ENCODE peak calls at places on chromosomes 13 and 19, in ten cellular contexts. One of them, this sample, is unnamed.

GRCh38 chr19:53792721-53793433 is 31.2 kb downstream of the NLRP12 start:
- DNase-seq in CD4-positive, alpha-beta T cell: peak
- DNase-seq in left lung: peak
- DNase-seq in GM23338: peak
- DNase-seq in bronchial epithelial cell: peak
- DNase-seq in endothelial cell: peak
- DNase-seq in heart right ventricle: peak
- DNase-seq in colonic mucosa: peak
- DNase-seq in uterus: peak
- DNase-seq in CD8-positive, alpha-beta T cell: peak
- DNase-seq in this sample: peak

GRCh38 chr19:4172861-4173473 is 9.4 kb downstream of the SIRT6 start:
- DNase-seq in heart right ventricle: peak
- DNase-seq in colonic mucosa: peak
- DNase-seq in left lung: peak
- DNase-seq in CD4-positive, alpha-beta T cell: peak
- DNase-seq in endothelial cell: peak
- DNase-seq in uterus: no peak
- DNase-seq in GM23338: peak
- DNase-seq in CD8-positive, alpha-beta T cell: peak
- DNase-seq in bronchial epithelial cell: no peak
- DNase-seq in this sample: no peak

GRCh38 chr19:32337176-32337808 is 8.1 kb upstream of the ZNF507 start:
- DNase-seq in endothelial cell: no peak
- DNase-seq in left lung: no peak
- DNase-seq in colonic mucosa: no peak
- DNase-seq in CD4-positive, alpha-beta T cell: no peak
- DNase-seq in bronchial epithelial cell: no peak
- DNase-seq in CD8-positive, alpha-beta T cell: no peak
- DNase-seq in uterus: no peak
- DNase-seq in heart right ventricle: no peak
- DNase-seq in GM23338: no peak
- DNase-seq in this sample: no peak

GRCh38 chr13:40762849-40763248 is 8.1 kb downstream of the MRPS31 start:
- DNase-seq in CD8-positive, alpha-beta T cell: no peak
- DNase-seq in GM23338: no peak
- DNase-seq in endothelial cell: no peak
- DNase-seq in heart right ventricle: no peak
- DNase-seq in CD4-positive, alpha-beta T cell: no peak
- DNase-seq in uterus: no peak
- DNase-seq in left lung: no peak
- DNase-seq in colonic mucosa: no peak
- DNase-seq in bronchial epithelial cell: no peak
- DNase-seq in this sample: no peak

GRCh38 chr19:49442354-49442753 is 1.0 kb upstream of the SLC17A7 start:
- DNase-seq in heart right ventricle: peak
- DNase-seq in uterus: peak
- DNase-seq in endothelial cell: no peak
- DNase-seq in CD8-positive, alpha-beta T cell: no peak
- DNase-seq in colonic mucosa: no peak
- DNase-seq in GM23338: peak
- DNase-seq in bronchial epithelial cell: no peak
- DNase-seq in left lung: no peak
- DNase-seq in CD4-positive, alpha-beta T cell: no peak
- DNase-seq in this sample: no peak

GRCh38 chr13:43331676-43332075 is 308.3 kb downstream of the DNAJC15 start:
- DNase-seq in colonic mucosa: no peak
- DNase-seq in CD4-positive, alpha-beta T cell: no peak
- DNase-seq in heart right ventricle: no peak
- DNase-seq in left lung: no peak
- DNase-seq in uterus: no peak
- DNase-seq in GM23338: no peak
- DNase-seq in bronchial epithelial cell: peak
- DNase-seq in CD8-positive, alpha-beta T cell: no peak
- DNase-seq in endothelial cell: no peak
- DNase-seq in this sample: no peak

GRCh38 chr19:1445932-1446712 is 3.8 kb upstream of the APC2 start:
- DNase-seq in GM23338: peak
- DNase-seq in left lung: peak
- DNase-seq in CD4-positive, alpha-beta T cell: no peak
- DNase-seq in CD8-positive, alpha-beta T cell: no peak
- DNase-seq in colonic mucosa: no peak
- DNase-seq in uterus: no peak
- DNase-seq in endothelial cell: peak
- DNase-seq in heart right ventricle: no peak
- DNase-seq in bronchial epithelial cell: no peak
- DNase-seq in this sample: peak

GRCh38 chr19:51294211-51294976 is 17.1 kb upstream of the IGLON5 start:
- DNase-seq in bronchial epithelial cell: no peak
- DNase-seq in endothelial cell: no peak
- DNase-seq in GM23338: peak
- DNase-seq in CD4-positive, alpha-beta T cell: no peak
- DNase-seq in heart right ventricle: no peak
- DNase-seq in colonic mucosa: no peak
- DNase-seq in uterus: no peak
- DNase-seq in CD8-positive, alpha-beta T cell: no peak
- DNase-seq in left lung: no peak
- DNase-seq in this sample: no peak

GRCh38 chr19:1355258-1355973 is 28.3 kb upstream of the NDUFS7 start:
- DNase-seq in CD8-positive, alpha-beta T cell: no peak
- DNase-seq in uterus: no peak
- DNase-seq in colonic mucosa: peak
- DNase-seq in CD4-positive, alpha-beta T cell: no peak
- DNase-seq in heart right ventricle: no peak
- DNase-seq in GM23338: no peak
- DNase-seq in left lung: no peak
- DNase-seq in bronchial epithelial cell: no peak
- DNase-seq in endothelial cell: no peak
- DNase-seq in this sample: no peak

GRCh38 chr13:43196171-43196611 is 172.8 kb downstream of the DNAJC15 start:
- DNase-seq in colonic mucosa: no peak
- DNase-seq in endothelial cell: no peak
- DNase-seq in CD4-positive, alpha-beta T cell: no peak
- DNase-seq in heart right ventricle: peak
- DNase-seq in uterus: peak
- DNase-seq in CD8-positive, alpha-beta T cell: no peak
- DNase-seq in bronchial epithelial cell: no peak
- DNase-seq in left lung: no peak
- DNase-seq in GM23338: no peak
- DNase-seq in this sample: no peak

GRCh38 chr13:72253754-72254153 is 386.8 kb upstream of the DACH1 start:
- DNase-seq in left lung: no peak
- DNase-seq in bronchial epithelial cell: no peak
- DNase-seq in endothelial cell: no peak
- DNase-seq in colonic mucosa: no peak
- DNase-seq in CD8-positive, alpha-beta T cell: no peak
- DNase-seq in heart right ventricle: no peak
- DNase-seq in uterus: no peak
- DNase-seq in GM23338: no peak
- DNase-seq in CD4-positive, alpha-beta T cell: no peak
- DNase-seq in this sample: no peak

GRCh38 chr13:72261732-72262131 is 394.7 kb upstream of the DACH1 start:
- DNase-seq in GM23338: no peak
- DNase-seq in heart right ventricle: no peak
- DNase-seq in CD8-positive, alpha-beta T cell: no peak
- DNase-seq in left lung: no peak
- DNase-seq in colonic mucosa: no peak
- DNase-seq in CD4-positive, alpha-beta T cell: no peak
- DNase-seq in bronchial epithelial cell: no peak
- DNase-seq in endothelial cell: no peak
- DNase-seq in uterus: no peak
- DNase-seq in this sample: no peak

GRCh38 chr13:72259528-72259927 is 392.5 kb upstream of the DACH1 start:
- DNase-seq in bronchial epithelial cell: no peak
- DNase-seq in CD8-positive, alpha-beta T cell: no peak
- DNase-seq in left lung: no peak
- DNase-seq in colonic mucosa: no peak
- DNase-seq in CD4-positive, alpha-beta T cell: no peak
- DNase-seq in uterus: no peak
- DNase-seq in endothelial cell: no peak
- DNase-seq in GM23338: no peak
- DNase-seq in heart right ventricle: no peak
- DNase-seq in this sample: no peak

GRCh38 chr13:72258340-72258981 is 391.5 kb upstream of the DACH1 start:
- DNase-seq in uterus: no peak
- DNase-seq in heart right ventricle: no peak
- DNase-seq in colonic mucosa: no peak
- DNase-seq in CD8-positive, alpha-beta T cell: no peak
- DNase-seq in left lung: no peak
- DNase-seq in bronchial epithelial cell: no peak
- DNase-seq in endothelial cell: peak
- DNase-seq in GM23338: peak
- DNase-seq in CD4-positive, alpha-beta T cell: no peak
- DNase-seq in this sample: no peak

DNA sequence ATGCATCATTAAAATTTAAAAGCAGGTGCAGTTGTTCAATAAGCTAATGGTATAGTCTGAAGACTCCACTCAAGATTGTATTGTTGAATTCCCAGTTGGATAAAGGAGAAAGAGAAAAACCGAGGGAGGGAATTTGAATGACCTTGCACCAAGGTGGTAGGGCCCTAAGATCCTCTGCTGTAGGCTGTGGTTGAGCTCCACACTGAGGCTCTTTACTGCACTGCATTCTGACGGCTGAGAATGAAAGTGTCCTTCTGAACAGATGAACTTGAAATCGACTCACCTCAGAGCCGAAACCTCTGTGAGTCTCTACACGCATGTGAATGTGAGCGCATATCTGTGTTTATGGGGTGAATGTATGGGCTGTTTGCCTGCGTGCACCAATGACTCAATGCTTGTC is 388.9 kb upstream of the DACH1 start:
- DNase-seq in CD4-positive, alpha-beta T cell: no peak
- DNase-seq in GM23338: peak
- DNase-seq in colonic mucosa: peak
- DNase-seq in bronchial epithelial cell: peak
- DNase-seq in endothelial cell: peak
- DNase-seq in uterus: no peak
- DNase-seq in CD8-positive, alpha-beta T cell: no peak
- DNase-seq in left lung: no peak
- DNase-seq in heart right ventricle: no peak
- DNase-seq in this sample: no peak
- TF ChIP-seq CTCF in CD4-positive, alpha-beta T cell: no peak
- TF ChIP-seq CTCF in GM23338: peak
- TF ChIP-seq CTCF in colonic mucosa: peak
- TF ChIP-seq CTCF in bronchial epithelial cell: peak
- TF ChIP-seq CTCF in endothelial cell: no peak
- TF ChIP-seq CTCF in uterus: no peak
- TF ChIP-seq CTCF in CD8-positive, alpha-beta T cell: no peak
- TF ChIP-seq CTCF in left lung: no peak
- TF ChIP-seq CTCF in heart right ventricle: no peak
- TF ChIP-seq CTCF in this sample: peak

GRCh38 chr19:13151605-13152355 is 1.6 kb downstream of the IER2 start:
- DNase-seq in heart right ventricle: peak
- DNase-seq in left lung: peak
- DNase-seq in uterus: peak
- DNase-seq in colonic mucosa: peak
- DNase-seq in GM23338: peak
- DNase-seq in bronchial epithelial cell: peak
- DNase-seq in endothelial cell: peak
- DNase-seq in CD4-positive, alpha-beta T cell: peak
- DNase-seq in CD8-positive, alpha-beta T cell: peak
- DNase-seq in this sample: peak

GRCh38 chr19:13150919-13151604 is 851 bp downstream of the IER2 start:
- DNase-seq in colonic mucosa: peak
- DNase-seq in endothelial cell: peak
- DNase-seq in CD4-positive, alpha-beta T cell: no peak
- DNase-seq in GM23338: no peak
- DNase-seq in left lung: peak
- DNase-seq in heart right ventricle: no peak
- DNase-seq in uterus: peak
- DNase-seq in CD8-positive, alpha-beta T cell: peak
- DNase-seq in bronchial epithelial cell: no peak
- DNase-seq in this sample: no peak

GRCh38 chr19:13149628-13150186 is 468 bp downstream of the STX10 start:
- DNase-seq in bronchial epithelial cell: no peak
- DNase-seq in GM23338: peak
- DNase-seq in CD8-positive, alpha-beta T cell: no peak
- DNase-seq in uterus: peak
- DNase-seq in colonic mucosa: no peak
- DNase-seq in left lung: peak
- DNase-seq in heart right ventricle: peak
- DNase-seq in endothelial cell: peak
- DNase-seq in CD4-positive, alpha-beta T cell: no peak
- DNase-seq in this sample: no peak

GRCh38 chr19:13152356-13152853 is 2.2 kb downstream of the IER2 start:
- DNase-seq in endothelial cell: no peak
- DNase-seq in GM23338: no peak
- DNase-seq in uterus: no peak
- DNase-seq in CD4-positive, alpha-beta T cell: no peak
- DNase-seq in bronchial epithelial cell: no peak
- DNase-seq in CD8-positive, alpha-beta T cell: no peak
- DNase-seq in left lung: no peak
- DNase-seq in colonic mucosa: no peak
- DNase-seq in heart right ventricle: no peak
- DNase-seq in this sample: no peak

GRCh38 chr19:13150187-13150918 is at the start of the genes IER2 and STX10:
- DNase-seq in left lung: peak
- DNase-seq in GM23338: peak
- DNase-seq in uterus: peak
- DNase-seq in CD4-positive, alpha-beta T cell: peak
- DNase-seq in colonic mucosa: peak
- DNase-seq in CD8-positive, alpha-beta T cell: peak
- DNase-seq in heart right ventricle: peak
- DNase-seq in endothelial cell: peak
- DNase-seq in bronchial epithelial cell: peak
- DNase-seq in this sample: peak
- TF ChIP-seq CTCF in left lung: peak
- TF ChIP-seq CTCF in GM23338: peak
- TF ChIP-seq CTCF in uterus: peak
- TF ChIP-seq CTCF in CD4-positive, alpha-beta T cell: peak
- TF ChIP-seq CTCF in colonic mucosa: peak
- TF ChIP-seq CTCF in CD8-positive, alpha-beta T cell: peak
- TF ChIP-seq CTCF in heart right ventricle: peak
- TF ChIP-seq CTCF in endothelial cell: peak
- TF ChIP-seq CTCF in bronchial epithelial cell: peak
- TF ChIP-seq CTCF in this sample: peak

GRCh38 chr19:55014714-55015113 is 23.4 kb downstream of the GP6 start:
- DNase-seq in CD8-positive, alpha-beta T cell: no peak
- DNase-seq in CD4-positive, alpha-beta T cell: no peak
- DNase-seq in bronchial epithelial cell: no peak
- DNase-seq in endothelial cell: no peak
- DNase-seq in GM23338: no peak
- DNase-seq in heart right ventricle: peak
- DNase-seq in colonic mucosa: no peak
- DNase-seq in uterus: peak
- DNase-seq in left lung: no peak
- DNase-seq in this sample: no peak
- TF ChIP-seq CTCF in CD8-positive, alpha-beta T cell: no peak
- TF ChIP-seq CTCF in CD4-positive, alpha-beta T cell: no peak
- TF ChIP-seq CTCF in bronchial epithelial cell: no peak
- TF ChIP-seq CTCF in endothelial cell: no peak
- TF ChIP-seq CTCF in GM23338: no peak
- TF ChIP-seq CTCF in heart right ventricle: no peak
- TF ChIP-seq CTCF in colonic mucosa: no peak
- TF ChIP-seq CTCF in uterus: no peak
- TF ChIP-seq CTCF in left lung: no peak
- TF ChIP-seq CTCF in this sample: no peak

DNA sequence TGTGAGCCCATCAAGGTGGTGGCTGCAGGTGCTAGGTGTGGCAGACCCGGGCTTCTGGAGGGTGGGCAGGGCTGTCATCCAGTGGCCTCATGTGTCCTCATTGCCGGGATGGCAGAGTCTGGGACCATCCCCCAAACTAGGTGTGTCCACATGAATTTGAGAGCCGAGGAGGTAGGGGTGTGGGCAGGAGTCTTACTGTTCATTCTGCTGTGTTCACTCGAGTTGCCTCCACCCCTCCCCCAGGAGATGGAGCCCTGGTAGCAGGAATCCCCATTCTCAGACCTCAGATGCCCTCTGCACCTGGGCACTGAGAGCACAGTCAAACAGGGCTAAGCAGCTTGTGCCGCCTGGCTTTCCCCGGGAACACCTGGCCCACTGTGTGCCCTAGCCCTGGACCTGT is 22.4 kb downstream of the NAXD start:
- DNase-seq in bronchial epithelial cell: no peak
- DNase-seq in endothelial cell: no peak
- DNase-seq in colonic mucosa: no peak
- DNase-seq in heart right ventricle: no peak
- DNase-seq in left lung: peak
- DNase-seq in CD4-positive, alpha-beta T cell: no peak
- DNase-seq in GM23338: no peak
- DNase-seq in CD8-positive, alpha-beta T cell: no peak
- DNase-seq in uterus: no peak
- DNase-seq in this sample: no peak
- TF ChIP-seq CTCF in bronchial epithelial cell: no peak
- TF ChIP-seq CTCF in endothelial cell: no peak
- TF ChIP-seq CTCF in colonic mucosa: no peak
- TF ChIP-seq CTCF in heart right ventricle: no peak
- TF ChIP-seq CTCF in left lung: no peak
- TF ChIP-seq CTCF in CD4-positive, alpha-beta T cell: no peak
- TF ChIP-seq CTCF in GM23338: no peak
- TF ChIP-seq CTCF in CD8-positive, alpha-beta T cell: no peak
- TF ChIP-seq CTCF in uterus: no peak
- TF ChIP-seq CTCF in this sample: no peak

This sample was measured in D721Med.